ENCODE peak calls at places on chromosome 3, in eight cellular contexts. R, A, O, S, G, Q, V and K are unnamed samples.

GRCh38 chr3:54987719-54988118 is 59.9 kb upstream of the LRTM1 start:
- DNase-seq in R (no peak), A (no peak), O (no peak), S (no peak), G (no peak), Q (no peak), V (no peak), K (no peak)

GRCh38 chr3:159926573-159926972 is 62.1 kb upstream of the IL12A start:
- DNase-seq in R (no peak), A (no peak), O (no peak), S (no peak), G (no peak), Q (no peak), V (no peak), K (no peak)

GRCh38 chr3:43194490-43195115 is 88.7 kb upstream of the POMGNT2 start:
- DNase-seq in R (no peak), A (no peak), O (no peak), S (no peak), G (no peak), Q (no peak), V (no peak), K (no peak)

GRCh38 chr3:10935846-10936631 is 56.5 kb upstream of the SLC6A1 start:
- DNase-seq in R (no peak), A (no peak), O (no peak), S (no peak), G (no peak), Q (no peak), V (no peak), K (no peak)

GRCh38 chr3:147351301-147351700 is 55.0 kb downstream of the ZIC4 start:
- DNase-seq in R (no peak), A (no peak), O (no peak), S (no peak), G (no peak), Q (no peak), V (no peak), K (no peak)

GRCh38 chr3:119627461-119627860 is 29.8 kb downstream of the PLA1A start:
- DNase-seq in R (peak), A (no peak), O (no peak), S (no peak), G (peak), Q (no peak), V (no peak), K (no peak)

GRCh38 chr3:180116658-180117057 is 79.9 kb upstream of the PEX5L start:
- DNase-seq in R (peak), A (no peak), O (no peak), S (no peak), G (no peak), Q (no peak), V (no peak), K (no peak)

GRCh38 chr3:194730369-194730768 is 44.7 kb downstream of the FAM43A start:
- DNase-seq in R (peak), A (no peak), O (no peak), S (no peak), G (no peak), Q (no peak), V (no peak), K (no peak)

GRCh38 chr3:34260266-34260990 is 462.0 kb downstream of the PDCD6IP start:
- DNase-seq in R (peak), A (peak), O (peak), S (peak), G (no peak), Q (peak), V (peak), K (no peak)

GRCh38 chr3:169764164-169764452 is 752 bp downstream of the TERC start:
- DNase-seq in R (no peak), A (no peak), O (no peak), S (no peak), G (peak), Q (no peak), V (no peak), K (no peak)

GRCh38 chr3:197305854-197306253 is 7.4 kb upstream of the DLG1 start:
- DNase-seq in R (no peak), A (no peak), O (no peak), S (no peak), G (peak), Q (no peak), V (no peak), K (no peak)

GRCh38 chr3:5186854-5187151 is 704 bp upstream of the EDEM1 start:
- DNase-seq in R (peak), A (no peak), O (no peak), S (peak), G (no peak), Q (peak), V (no peak), K (no peak)

GRCh38 chr3:71228156-71228885 is 355.2 kb downstream of the FOXP1 start:
- DNase-seq in R (no peak), A (no peak), O (no peak), S (no peak), G (no peak), Q (no peak), V (no peak), K (no peak)

GRCh38 chr3:56923546-56924224 is 121.9 kb upstream of the ARHGEF3 start:
- DNase-seq in R (peak), A (peak), O (no peak), S (no peak), G (no peak), Q (no peak), V (no peak), K (no peak)

GRCh38 chr3:73399666-73400253 is 225.0 kb downstream of the PDZRN3 start:
- DNase-seq in R (no peak), A (no peak), O (no peak), S (no peak), G (no peak), Q (no peak), V (no peak), K (no peak)

GRCh38 chr3:158098834-158099424 is 7.3 kb downstream of the SHOX2 start:
- DNase-seq in R (peak), A (no peak), O (no peak), S (no peak), G (no peak), Q (no peak), V (no peak), K (no peak)

GRCh38 chr3:25396686-25397085 is 31.4 kb upstream of the RARB start:
- DNase-seq in R (no peak), A (no peak), O (no peak), S (no peak), G (no peak), Q (no peak), V (no peak), K (no peak)

GRCh38 chr3:14412831-14413380 is 10.5 kb downstream of the SLC6A6 start:
- DNase-seq in R (peak), A (no peak), O (no peak), S (no peak), G (no peak), Q (peak), V (no peak), K (no peak)

GRCh38 chr3:13823186-13823585 is 56.7 kb downstream of the WNT7A start:
- DNase-seq in R (no peak), A (no peak), O (no peak), S (no peak), G (no peak), Q (no peak), V (no peak), K (no peak)

GRCh38 chr3:24678441-24678865 is 183.8 kb upstream of the THRB start:
- DNase-seq in R (no peak), A (no peak), O (no peak), S (no peak), G (no peak), Q (no peak), V (no peak), K (peak)

GRCh38 chr3:191715585-191715984 is 254.6 kb downstream of the PYDC2 start:
- DNase-seq in R (no peak), A (no peak), O (no peak), S (no peak), G (no peak), Q (no peak), V (no peak), K (no peak)

GRCh38 chr3:189389346-189389745 is 217.6 kb downstream of the TPRG1 start:
- DNase-seq in R (no peak), A (no peak), O (no peak), S (no peak), G (no peak), Q (no peak), V (no peak), K (no peak)

GRCh38 chr3:188126931-188127330 is 27.0 kb upstream of the LPP start:
- DNase-seq in R (no peak), A (no peak), O (no peak), S (no peak), G (no peak), Q (no peak), V (no peak), K (no peak)

GRCh38 chr3:102174832-102175374 is 259.9 kb upstream of the ZPLD1 start:
- DNase-seq in R (no peak), A (no peak), O (no peak), S (no peak), G (no peak), Q (no peak), V (no peak), K (no peak)

GRCh38 chr3:66423791-66424190 is 77.0 kb downstream of the LRIG1 start:
- DNase-seq in R (no peak), A (no peak), O (no peak), S (no peak), G (no peak), Q (no peak), V (no peak), K (no peak)

GRCh38 chr3:195809796-195810454 is 1.8 kb downstream of the MUC4 start:
- DNase-seq in R (no peak), A (no peak), O (no peak), S (no peak), G (no peak), Q (no peak), V (no peak), K (no peak)

GRCh38 chr3:31968927-31969418 is 12.1 kb downstream of the OSBPL10 start:
- DNase-seq in R (no peak), A (peak), O (no peak), S (peak), G (no peak), Q (no peak), V (peak), K (no peak)

GRCh38 chr3:195271116-195271858 is at the start of gene XXYLT1:
- DNase-seq in R (peak), A (peak), O (peak), S (peak), G (no peak), Q (peak), V (peak), K (peak)

GRCh38 chr3:136547293-136547692 is 204.9 kb downstream of the STAG1 start:
- DNase-seq in R (no peak), A (no peak), O (no peak), S (no peak), G (peak), Q (no peak), V (no peak), K (no peak)

GRCh38 chr3:131067983-131068382 is 41.3 kb downstream of the NEK11 start:
- DNase-seq in R (no peak), A (no peak), O (no peak), S (no peak), G (no peak), Q (no peak), V (no peak), K (no peak)

GRCh38 chr3:129082026-129082425 is 21.4 kb downstream of the GP9 start:
- DNase-seq in R (no peak), A (no peak), O (no peak), S (no peak), G (no peak), Q (no peak), V (no peak), K (peak)

GRCh38 chr3:111692593-111693552 is 97.7 kb upstream of the ZBED2 start:
- DNase-seq in R (no peak), A (no peak), O (no peak), S (no peak), G (no peak), Q (no peak), V (no peak), K (no peak)

GRCh38 chr3:25587094-25587493 is 77.6 kb downstream of the TOP2B start:
- DNase-seq in R (no peak), A (no peak), O (no peak), S (no peak), G (no peak), Q (no peak), V (no peak), K (no peak)

GRCh38 chr3:46948830-46949671 is 27.5 kb downstream of the CCDC12 start:
- DNase-seq in R (peak), A (no peak), O (no peak), S (peak), G (no peak), Q (no peak), V (no peak), K (peak)

GRCh38 chr3:46946416-46946815 is 30.1 kb downstream of the CCDC12 start:
- DNase-seq in R (no peak), A (no peak), O (no peak), S (no peak), G (no peak), Q (no peak), V (no peak), K (no peak)

GRCh38 chr3:46947981-46948791 is 28.4 kb downstream of the CCDC12 start:
- DNase-seq in R (no peak), A (peak), O (peak), S (peak), G (no peak), Q (peak), V (no peak), K (peak)

GRCh38 chr3:46947545-46947899 is 29.0 kb downstream of the CCDC12 start:
- DNase-seq in R (no peak), A (no peak), O (no peak), S (no peak), G (no peak), Q (no peak), V (no peak), K (no peak)

GRCh38 chr3:46946856-46947544 is 29.5 kb downstream of the CCDC12 start:
- DNase-seq in R (no peak), A (no peak), O (peak), S (peak), G (no peak), Q (peak), V (no peak), K (no peak)
- TF ChIP-seq POLR2AphosphoS5 in R (no peak), A (no peak), O (no peak), S (no peak), G (no peak), Q (no peak), V (no peak), K (no peak)

GRCh38 chr3:21642433-21642832 is 108.6 kb downstream of the ZNF385D start:
- DNase-seq in R (no peak), A (no peak), O (no peak), S (no peak), G (no peak), Q (no peak), V (no peak), K (no peak)
- TF ChIP-seq REST in R (no peak), A (no peak), O (no peak), S (no peak), G (no peak), Q (no peak), V (no peak), K (no peak)

DNA sequence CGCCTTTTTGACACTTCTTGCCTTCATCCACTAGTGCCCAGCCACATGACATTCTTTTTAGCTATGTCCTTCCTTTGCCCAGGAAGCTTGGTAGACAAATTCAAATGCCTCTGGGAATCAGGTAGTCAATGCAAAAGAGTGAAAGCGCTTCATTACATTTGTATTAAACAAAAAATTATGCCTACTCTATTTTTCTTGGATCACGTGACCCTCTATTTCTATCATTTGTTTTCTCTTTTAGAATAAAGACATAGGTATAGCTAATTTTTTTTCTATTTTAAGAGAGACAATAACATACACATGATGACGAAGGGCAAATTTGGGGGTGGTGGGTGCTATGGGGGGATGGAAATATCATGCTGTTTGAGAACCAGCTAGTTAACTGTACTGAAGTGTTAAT is 384.8 kb downstream of the C3orf38 start:
- DNase-seq in R (no peak), A (no peak), O (no peak), S (no peak), G (no peak), Q (no peak), V (no peak), K (no peak)
- TF ChIP-seq POLR2AphosphoS5 in R (no peak), A (no peak), O (no peak), S (no peak), G (no peak), Q (no peak), V (no peak), K (no peak)

GRCh38 chr3:51500632-51501131 is 867 bp upstream of the DCAF1 start:
- DNase-seq in R (no peak), A (no peak), O (no peak), S (no peak), G (no peak), Q (no peak), V (no peak), K (no peak)
- TF ChIP-seq REST in R (no peak), A (no peak), O (no peak), S (no peak), G (no peak), Q (no peak), V (no peak), K (no peak)

GRCh38 chr3:143586565-143586964 is 261.7 kb downstream of the SLC9A9 start:
- DNase-seq in R (no peak), A (no peak), O (no peak), S (no peak), G (no peak), Q (no peak), V (no peak), K (no peak)
- TF ChIP-seq POLR2AphosphoS5 in R (no peak), A (no peak), O (no peak), S (no peak), G (no peak), Q (no peak), V (no peak), K (no peak)

GRCh38 chr3:105351821-105352220 is 14.9 kb upstream of the ALCAM start:
- DNase-seq in R (no peak), A (no peak), O (no peak), S (no peak), G (no peak), Q (no peak), V (no peak), K (no peak)
- TF ChIP-seq REST in R (no peak), A (no peak), O (no peak), S (no peak), G (no peak), Q (no peak), V (no peak), K (no peak)